ENCODE peak calls at places on chromosomes 6 and 20, in four cellular contexts. J is astrocyte of the cerebellum, A is brain microvascular endothelial cell, B is epithelial cell of esophagus. G is an unnamed sample.

GRCh38 chr6:80767808-80768207 is 661.3 kb downstream of the BCKDHB start:
- DNase-seq in A (peak), J (peak), B (peak), G (peak)

GRCh38 chr6:39017481-39017880 is 31.1 kb upstream of the GLP1R start:
- DNase-seq in A (no peak), J (no peak), B (no peak), G (no peak)

GRCh38 chr20:59831901-59832240 is 101.6 kb downstream of the SYCP2 start:
- DNase-seq in J (no peak), B (no peak), A (no peak), G (no peak)

GRCh38 chr6:35967059-35967769 is 46.3 kb upstream of the SRPK1 start:
- DNase-seq in B (no peak), A (no peak), J (no peak), G (no peak)

GRCh38 chr6:135464634-135465033 is 32.9 kb downstream of the AHI1 start:
- DNase-seq in J (no peak), A (no peak), B (no peak), G (no peak)

GRCh38 chr6:144548525-144548924 is 263.4 kb downstream of the UTRN start:
- DNase-seq in B (no peak), A (no peak), J (no peak), G (no peak)

GRCh38 chr20:58544301-58544700 is 29.1 kb upstream of the APCDD1L start:
- DNase-seq in B (no peak), A (no peak), J (no peak), G (no peak)

GRCh38 chr20:15482525-15482924 is 1090.7 kb downstream of the KIF16B start:
- DNase-seq in A (no peak), B (peak), J (no peak), G (no peak)

GRCh38 chr6:154878866-154879491 is 116.1 kb upstream of the TIAM2 start:
- DNase-seq in A (no peak), B (peak), J (no peak), G (no peak)

GRCh38 chr6:30828027-30828962 is 56.0 kb upstream of the DDR1 start:
- DNase-seq in J (peak), B (peak), A (peak), G (no peak)
- H3K4me3 ChIP-seq in J (no peak), B (no peak), A (no peak), G (no peak)

GRCh38 chr20:364905-365794 is 15.4 kb upstream of the TRIB3 start:
- DNase-seq in A (peak), J (no peak), B (peak), G (no peak)

GRCh38 chr20:361562-361961 is 14.7 kb downstream of the NRSN2 start:
- DNase-seq in A (no peak), J (no peak), B (no peak), G (no peak)

GRCh38 chr20:363319-364078 is 16.6 kb downstream of the NRSN2 start:
- DNase-seq in J (no peak), A (no peak), B (peak), G (no peak)

GRCh38 chr20:358891-359555 is 12.1 kb downstream of the NRSN2 start:
- DNase-seq in A (no peak), B (no peak), J (no peak), G (no peak)

DNA sequence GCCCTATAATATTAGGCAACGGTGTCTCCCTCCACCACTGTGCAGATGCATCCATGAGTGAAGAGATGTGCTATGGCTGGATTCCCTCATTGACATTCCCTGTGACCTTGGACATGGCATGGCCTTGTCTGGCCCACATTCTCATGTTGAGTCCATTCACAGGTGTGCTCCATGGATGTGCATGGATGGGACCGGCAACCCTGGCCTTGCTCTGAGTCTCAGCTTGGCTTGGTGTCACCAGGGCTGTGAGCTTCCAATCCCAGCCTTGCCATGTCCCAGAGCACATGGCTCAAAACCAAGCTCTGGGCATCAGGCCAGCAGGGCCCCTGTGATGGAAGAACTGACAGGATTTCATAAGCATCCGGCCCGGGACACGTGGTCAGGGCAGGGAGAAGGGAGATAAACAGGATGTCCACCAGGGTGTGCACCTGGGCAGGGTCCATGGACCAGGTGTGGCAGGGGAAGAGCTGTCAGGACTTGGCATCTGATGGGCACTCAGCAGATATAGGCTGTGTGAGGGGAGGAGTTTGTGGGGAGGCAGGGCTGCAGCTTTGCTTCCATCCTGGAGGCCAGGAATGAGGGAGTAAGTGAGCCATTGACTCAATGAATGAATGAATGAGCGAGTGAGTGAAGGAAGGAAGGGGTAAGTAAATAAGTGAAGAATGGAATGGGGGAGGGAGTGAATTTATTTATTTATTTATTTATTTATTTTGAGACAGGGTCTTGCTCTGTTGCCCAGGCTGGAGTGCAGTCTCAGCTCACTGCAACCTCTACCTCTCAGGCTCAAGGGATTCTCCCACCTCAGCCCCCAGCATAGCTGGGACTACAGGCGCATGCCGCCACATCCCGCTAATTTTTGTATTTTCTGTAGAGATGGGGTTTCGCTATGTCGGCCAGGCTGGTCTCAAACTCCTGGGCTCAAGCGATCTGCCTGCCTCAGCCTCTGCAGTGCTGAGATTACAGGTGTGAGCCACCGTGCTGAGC is 15.7 kb downstream of the NRSN2 start:
- DNase-seq in B (peak), A (peak), J (no peak), G (peak)
- TF ChIP-seq CTCF in B (peak), A (peak), J (peak), G (peak)

DNA sequence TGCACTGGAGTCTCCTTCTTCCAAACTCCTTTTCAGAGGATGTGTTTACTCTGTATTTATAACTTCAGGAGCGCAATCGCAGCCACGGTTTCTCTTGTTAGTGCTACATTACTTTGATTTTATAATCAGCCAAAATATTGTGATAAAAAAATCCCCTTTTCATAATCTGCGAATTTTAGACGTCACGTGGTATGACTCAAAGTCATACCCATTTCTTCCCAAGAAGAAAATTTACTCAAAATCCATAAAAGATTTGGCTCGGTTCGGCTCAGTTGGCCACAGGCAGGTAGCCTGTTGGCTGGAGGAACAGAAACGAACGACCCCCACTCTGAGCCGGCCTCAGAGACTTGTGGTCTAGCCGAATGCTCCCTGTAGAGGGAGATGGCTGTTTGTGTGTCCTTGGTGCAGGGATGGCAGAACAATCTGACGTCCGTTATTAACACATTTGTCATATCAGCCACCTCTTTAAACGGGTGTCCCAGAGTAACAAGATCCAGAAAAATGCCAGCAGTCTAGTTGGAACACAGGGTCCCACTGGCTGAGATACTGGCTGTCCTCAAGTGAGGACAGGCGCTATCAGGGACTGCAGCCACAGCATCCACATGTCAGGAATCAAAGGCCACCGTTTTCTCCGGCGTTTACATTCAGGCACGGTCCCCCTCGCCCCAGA is 247.6 kb downstream of the DLL1 start:
- DNase-seq in J (no peak), A (no peak), B (no peak), G (no peak)
- H3K4me3 ChIP-seq in J (no peak), A (no peak), B (no peak), G (no peak)

DNA sequence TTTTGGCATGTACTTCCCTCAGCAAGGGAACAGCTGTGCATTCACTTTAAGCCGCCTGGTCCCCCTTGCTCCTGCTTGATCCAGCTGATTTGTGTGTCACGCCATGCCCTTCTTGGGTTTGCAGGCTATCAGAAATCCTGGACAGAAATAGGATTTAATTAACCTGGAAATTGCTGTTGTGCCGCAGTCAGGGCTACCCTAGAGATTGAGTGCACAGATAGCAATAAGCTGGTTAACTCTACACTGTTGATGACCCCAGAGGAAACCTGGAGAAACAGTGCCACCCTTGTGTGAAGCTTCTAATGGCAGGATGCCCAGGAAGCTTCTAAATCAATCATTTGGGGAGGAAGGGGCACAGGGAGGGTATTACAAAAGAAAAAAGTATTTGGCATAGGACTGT is 199.0 kb downstream of the JARID2 start:
- DNase-seq in B (no peak), J (no peak), A (no peak), G (no peak)
- TF ChIP-seq CTCF in B (no peak), J (no peak), A (peak), G (peak)

GRCh38 chr6:89272611-89273010 is 42.5 kb downstream of the GABRR2 start:
- DNase-seq in A (no peak), B (no peak), J (no peak), G (no peak)
- H3K4me3 ChIP-seq in A (no peak), B (no peak), J (no peak), G (no peak)

DNA sequence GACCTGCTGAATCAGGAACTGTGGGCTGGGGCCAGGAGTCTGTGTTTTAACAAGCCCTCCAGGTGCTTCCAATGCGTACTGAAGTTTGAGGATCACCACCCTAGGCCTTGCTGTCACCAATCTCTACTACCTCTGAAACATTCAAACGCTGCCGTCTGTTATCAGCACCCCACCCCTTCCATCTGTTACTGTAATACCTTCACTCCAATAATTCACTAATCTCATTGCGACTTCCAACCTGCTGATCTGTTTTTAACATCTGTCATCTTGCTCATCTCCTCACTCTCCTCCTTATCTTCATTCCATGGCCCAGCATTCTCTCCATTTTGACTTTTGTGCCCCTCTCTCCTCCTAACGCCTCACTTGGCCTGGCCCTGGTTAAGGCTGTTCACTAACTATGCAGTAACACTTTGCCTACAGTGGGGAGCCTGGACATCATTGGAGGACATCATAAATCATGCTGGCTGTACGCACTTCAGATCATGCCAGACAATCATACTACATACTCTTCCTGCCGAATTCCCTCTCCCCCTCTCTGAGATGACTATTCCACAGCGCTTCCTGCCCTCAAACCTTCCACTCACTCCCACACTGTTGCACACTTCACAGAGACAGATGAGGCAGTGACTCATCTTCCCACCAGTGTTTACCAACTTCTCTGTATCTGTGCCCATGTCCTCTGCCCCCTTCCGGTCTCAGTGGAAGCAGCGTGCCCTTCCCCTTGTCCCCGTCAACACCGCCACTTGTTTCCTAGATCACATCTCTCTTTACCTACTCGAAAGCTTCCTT is 3.0 kb upstream of the GUCA1B start:
- DNase-seq in A (peak), J (no peak), B (peak), G (no peak)
- TF ChIP-seq CTCF in A (peak), J (no peak), B (no peak), G (no peak)